ENCODE peak calls at places on chromosomes 6 and 20, in eight cellular contexts. One of them, this sample, is unnamed. For H3K4me1, the result is how much of the 10 kb centered on the place peaks cover.

GRCh38 chr6:165223736-165224135 is 85.7 kb downstream of the C6orf118 start:
- DNase-seq in adipocyte: no peak
- DNase-seq in cardiac muscle cell: no peak
- DNase-seq in tibial artery: no peak
- DNase-seq in ovary: no peak
- DNase-seq in Caco-2: no peak
- DNase-seq in hepatocyte: no peak
- DNase-seq in A549: no peak
- DNase-seq in this sample: no peak

GRCh38 chr6:16764188-16764950 is 3.1 kb upstream of the ATXN1 start:
- DNase-seq in adipocyte: peak
- DNase-seq in cardiac muscle cell: peak
- DNase-seq in tibial artery: no peak
- DNase-seq in ovary: no peak
- DNase-seq in Caco-2: no peak
- DNase-seq in hepatocyte: peak
- DNase-seq in A549: no peak
- DNase-seq in this sample: no peak

GRCh38 chr6:147651249-147652063 is 143.0 kb downstream of the SAMD5 start:
- DNase-seq in adipocyte: peak
- DNase-seq in cardiac muscle cell: no peak
- DNase-seq in tibial artery: no peak
- DNase-seq in ovary: no peak
- DNase-seq in Caco-2: peak
- DNase-seq in hepatocyte: no peak
- DNase-seq in A549: no peak
- DNase-seq in this sample: no peak

GRCh38 chr6:37303891-37304503 is 46.1 kb upstream of the TMEM217 start:
- DNase-seq in adipocyte: peak
- DNase-seq in cardiac muscle cell: peak
- DNase-seq in tibial artery: no peak
- DNase-seq in ovary: no peak
- DNase-seq in Caco-2: no peak
- DNase-seq in hepatocyte: peak
- DNase-seq in A549: peak
- DNase-seq in this sample: no peak

GRCh38 chr6:35415065-35415880 is 36.9 kb upstream of the FANCE start:
- DNase-seq in adipocyte: peak
- DNase-seq in cardiac muscle cell: peak
- DNase-seq in tibial artery: peak
- DNase-seq in ovary: peak
- DNase-seq in Caco-2: peak
- DNase-seq in hepatocyte: peak
- DNase-seq in A549: peak
- DNase-seq in this sample: peak

GRCh38 chr6:167687035-167687720 is 139.5 kb upstream of the AFDN start:
- DNase-seq in adipocyte: no peak
- DNase-seq in cardiac muscle cell: no peak
- DNase-seq in tibial artery: no peak
- DNase-seq in ovary: no peak
- DNase-seq in Caco-2: no peak
- DNase-seq in hepatocyte: no peak
- DNase-seq in A549: no peak
- DNase-seq in this sample: no peak

GRCh38 chr6:99119109-99120031 is 171.6 kb upstream of the FBXL4 start:
- DNase-seq in adipocyte: peak
- DNase-seq in cardiac muscle cell: peak
- DNase-seq in tibial artery: no peak
- DNase-seq in ovary: no peak
- DNase-seq in Caco-2: no peak
- DNase-seq in hepatocyte: peak
- DNase-seq in A549: peak
- DNase-seq in this sample: no peak

GRCh38 chr20:54189630-54190029 is 15.8 kb upstream of the CYP24A1 start:
- DNase-seq in adipocyte: no peak
- DNase-seq in cardiac muscle cell: no peak
- DNase-seq in tibial artery: no peak
- DNase-seq in ovary: no peak
- DNase-seq in Caco-2: no peak
- DNase-seq in hepatocyte: no peak
- DNase-seq in A549: no peak
- DNase-seq in this sample: no peak

GRCh38 chr6:8441452-8441851 is 6.1 kb upstream of the SLC35B3 start:
- DNase-seq in adipocyte: no peak
- DNase-seq in cardiac muscle cell: peak
- DNase-seq in tibial artery: no peak
- DNase-seq in ovary: no peak
- DNase-seq in Caco-2: no peak
- DNase-seq in hepatocyte: no peak
- DNase-seq in A549: no peak
- DNase-seq in this sample: no peak

GRCh38 chr20:47557791-47558190 is 56.1 kb downstream of the NCOA3 start:
- DNase-seq in adipocyte: peak
- DNase-seq in cardiac muscle cell: no peak
- DNase-seq in tibial artery: no peak
- DNase-seq in ovary: no peak
- DNase-seq in Caco-2: no peak
- DNase-seq in hepatocyte: no peak
- DNase-seq in A549: no peak
- DNase-seq in this sample: no peak
- H3K4me1 ChIP-seq in adipocyte: under half
- H3K4me1 ChIP-seq in cardiac muscle cell: under half
- H3K4me1 ChIP-seq in tibial artery: under half
- H3K4me1 ChIP-seq in ovary: under half
- H3K4me1 ChIP-seq in Caco-2: under half
- H3K4me1 ChIP-seq in hepatocyte: under half
- H3K4me1 ChIP-seq in A549: half or more
- H3K4me1 ChIP-seq in this sample: under half

GRCh38 chr20:50799890-50800550 is 5.2 kb downstream of the BCAS4 start:
- DNase-seq in adipocyte: no peak
- DNase-seq in cardiac muscle cell: no peak
- DNase-seq in tibial artery: no peak
- DNase-seq in ovary: no peak
- DNase-seq in Caco-2: no peak
- DNase-seq in hepatocyte: no peak
- DNase-seq in A549: no peak
- DNase-seq in this sample: no peak
- H3K4me3 ChIP-seq in adipocyte: no peak
- H3K4me3 ChIP-seq in cardiac muscle cell: no peak
- H3K4me3 ChIP-seq in tibial artery: no peak
- H3K4me3 ChIP-seq in ovary: no peak
- H3K4me3 ChIP-seq in Caco-2: no peak
- H3K4me3 ChIP-seq in hepatocyte: no peak
- H3K4me3 ChIP-seq in A549: no peak
- H3K4me3 ChIP-seq in this sample: no peak

GRCh38 chr6:53347250-53347920 is 1.4 kb downstream of the ELOVL5 start:
- DNase-seq in adipocyte: peak
- DNase-seq in cardiac muscle cell: peak
- DNase-seq in tibial artery: no peak
- DNase-seq in ovary: no peak
- DNase-seq in Caco-2: no peak
- DNase-seq in hepatocyte: peak
- DNase-seq in A549: no peak
- DNase-seq in this sample: no peak
- H3K4me1 ChIP-seq in adipocyte: half or more
- H3K4me1 ChIP-seq in cardiac muscle cell: under half
- H3K4me1 ChIP-seq in tibial artery: under half
- H3K4me1 ChIP-seq in ovary: under half
- H3K4me1 ChIP-seq in Caco-2: under half
- H3K4me1 ChIP-seq in hepatocyte: under half
- H3K4me1 ChIP-seq in A549: under half
- H3K4me1 ChIP-seq in this sample: under half

GRCh38 chr6:10587694-10588392 is 66.7 kb downstream of the GCNT2 start:
- DNase-seq in adipocyte: no peak
- DNase-seq in cardiac muscle cell: peak
- DNase-seq in tibial artery: no peak
- DNase-seq in ovary: no peak
- DNase-seq in Caco-2: no peak
- DNase-seq in hepatocyte: no peak
- DNase-seq in A549: no peak
- DNase-seq in this sample: no peak
- H3K4me3 ChIP-seq in adipocyte: no peak
- H3K4me3 ChIP-seq in cardiac muscle cell: peak
- H3K4me3 ChIP-seq in tibial artery: no peak
- H3K4me3 ChIP-seq in ovary: no peak
- H3K4me3 ChIP-seq in Caco-2: peak
- H3K4me3 ChIP-seq in hepatocyte: no peak
- H3K4me3 ChIP-seq in A549: no peak
- H3K4me3 ChIP-seq in this sample: no peak

GRCh38 chr20:49166534-49167449 is 21.3 kb downstream of the STAU1 start:
- DNase-seq in adipocyte: no peak
- DNase-seq in cardiac muscle cell: no peak
- DNase-seq in tibial artery: no peak
- DNase-seq in ovary: no peak
- DNase-seq in Caco-2: no peak
- DNase-seq in hepatocyte: no peak
- DNase-seq in A549: no peak
- DNase-seq in this sample: no peak

GRCh38 chr20:49170714-49171113 is 17.4 kb downstream of the STAU1 start:
- DNase-seq in adipocyte: no peak
- DNase-seq in cardiac muscle cell: no peak
- DNase-seq in tibial artery: no peak
- DNase-seq in ovary: no peak
- DNase-seq in Caco-2: no peak
- DNase-seq in hepatocyte: no peak
- DNase-seq in A549: no peak
- DNase-seq in this sample: no peak

GRCh38 chr20:49171928-49172327 is 16.2 kb downstream of the STAU1 start:
- DNase-seq in adipocyte: no peak
- DNase-seq in cardiac muscle cell: no peak
- DNase-seq in tibial artery: no peak
- DNase-seq in ovary: no peak
- DNase-seq in Caco-2: no peak
- DNase-seq in hepatocyte: no peak
- DNase-seq in A549: no peak
- DNase-seq in this sample: no peak

GRCh38 chr20:49167811-49168507 is 20.2 kb downstream of the STAU1 start:
- DNase-seq in adipocyte: peak
- DNase-seq in cardiac muscle cell: no peak
- DNase-seq in tibial artery: no peak
- DNase-seq in ovary: no peak
- DNase-seq in Caco-2: no peak
- DNase-seq in hepatocyte: no peak
- DNase-seq in A549: no peak
- DNase-seq in this sample: no peak

GRCh38 chr20:49169547-49169946 is 18.6 kb downstream of the STAU1 start:
- DNase-seq in adipocyte: no peak
- DNase-seq in cardiac muscle cell: no peak
- DNase-seq in tibial artery: no peak
- DNase-seq in ovary: no peak
- DNase-seq in Caco-2: no peak
- DNase-seq in hepatocyte: no peak
- DNase-seq in A549: no peak
- DNase-seq in this sample: no peak
- H3K4me1 ChIP-seq in adipocyte: under half
- H3K4me1 ChIP-seq in cardiac muscle cell: under half
- H3K4me1 ChIP-seq in tibial artery: under half
- H3K4me1 ChIP-seq in ovary: under half
- H3K4me1 ChIP-seq in Caco-2: under half
- H3K4me1 ChIP-seq in hepatocyte: under half
- H3K4me1 ChIP-seq in A549: under half
- H3K4me1 ChIP-seq in this sample: under half

GRCh38 chr20:59718681-59719080 is 114.3 kb downstream of the PHACTR3 start:
- DNase-seq in adipocyte: no peak
- DNase-seq in cardiac muscle cell: no peak
- DNase-seq in tibial artery: no peak
- DNase-seq in ovary: no peak
- DNase-seq in Caco-2: no peak
- DNase-seq in hepatocyte: no peak
- DNase-seq in A549: no peak
- DNase-seq in this sample: no peak

GRCh38 chr20:59723108-59723500 is 118.8 kb downstream of the PHACTR3 start:
- DNase-seq in adipocyte: no peak
- DNase-seq in cardiac muscle cell: no peak
- DNase-seq in tibial artery: no peak
- DNase-seq in ovary: no peak
- DNase-seq in Caco-2: no peak
- DNase-seq in hepatocyte: no peak
- DNase-seq in A549: no peak
- DNase-seq in this sample: no peak

GRCh38 chr20:59721386-59721785 is 117.0 kb downstream of the PHACTR3 start:
- DNase-seq in adipocyte: no peak
- DNase-seq in cardiac muscle cell: no peak
- DNase-seq in tibial artery: no peak
- DNase-seq in ovary: no peak
- DNase-seq in Caco-2: no peak
- DNase-seq in hepatocyte: no peak
- DNase-seq in A549: no peak
- DNase-seq in this sample: no peak

GRCh38 chr20:59718071-59718470 is 113.7 kb downstream of the PHACTR3 start:
- DNase-seq in adipocyte: no peak
- DNase-seq in cardiac muscle cell: no peak
- DNase-seq in tibial artery: no peak
- DNase-seq in ovary: no peak
- DNase-seq in Caco-2: no peak
- DNase-seq in hepatocyte: no peak
- DNase-seq in A549: no peak
- DNase-seq in this sample: no peak

DNA sequence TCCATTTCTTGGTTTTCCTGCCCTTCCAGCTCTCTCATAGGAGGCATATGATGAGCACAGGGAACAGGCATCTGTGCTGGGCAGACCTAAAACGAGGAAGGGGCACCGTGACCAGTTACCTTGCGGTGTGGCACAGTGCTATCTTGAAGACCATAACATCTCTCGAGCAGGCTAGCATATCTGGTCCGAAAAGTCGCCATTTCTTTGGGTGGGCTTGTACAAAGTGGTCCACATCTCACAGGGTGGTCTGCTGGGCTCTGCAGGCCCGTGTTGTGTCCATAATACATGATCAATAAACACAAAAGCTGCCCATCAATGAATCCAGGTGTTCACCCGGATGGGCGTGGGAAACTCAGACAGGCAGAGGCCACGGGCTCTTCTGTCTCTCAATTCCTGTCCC is 115.7 kb downstream of the PHACTR3 start:
- DNase-seq in adipocyte: no peak
- DNase-seq in cardiac muscle cell: no peak
- DNase-seq in tibial artery: no peak
- DNase-seq in ovary: no peak
- DNase-seq in Caco-2: no peak
- DNase-seq in hepatocyte: no peak
- DNase-seq in A549: no peak
- DNase-seq in this sample: no peak
- H3K4me3 ChIP-seq in adipocyte: no peak
- H3K4me3 ChIP-seq in cardiac muscle cell: no peak
- H3K4me3 ChIP-seq in tibial artery: no peak
- H3K4me3 ChIP-seq in ovary: no peak
- H3K4me3 ChIP-seq in Caco-2: no peak
- H3K4me3 ChIP-seq in hepatocyte: no peak
- H3K4me3 ChIP-seq in A549: no peak
- H3K4me3 ChIP-seq in this sample: no peak

GRCh38 chr20:45339084-45339483 is 9.1 kb downstream of the SDC4 start:
- DNase-seq in adipocyte: no peak
- DNase-seq in cardiac muscle cell: no peak
- DNase-seq in tibial artery: no peak
- DNase-seq in ovary: no peak
- DNase-seq in Caco-2: no peak
- DNase-seq in hepatocyte: peak
- DNase-seq in A549: no peak
- DNase-seq in this sample: no peak
- H3K4me1 ChIP-seq in adipocyte: half or more
- H3K4me1 ChIP-seq in cardiac muscle cell: half or more
- H3K4me1 ChIP-seq in tibial artery: under half
- H3K4me1 ChIP-seq in ovary: under half
- H3K4me1 ChIP-seq in Caco-2: half or more
- H3K4me1 ChIP-seq in hepatocyte: half or more
- H3K4me1 ChIP-seq in A549: half or more
- H3K4me1 ChIP-seq in this sample: half or more

This sample was measured in thoracic aorta.